ENCODE peak calls at places on chromosome 6, in six cellular contexts. One of them, this sample, is unnamed.

GRCh38 chr6:84263557-84263956 is 36.1 kb upstream of the CEP162 start:
- DNase-seq in C1 segment of cervical spinal cord: no peak
- DNase-seq in NCI-H1092 treated with DMSO at 0.1 percent for 48 hours: no peak
- DNase-seq in HFF-Myc: no peak
- DNase-seq in stimulated activated naive CD8-positive, alpha-beta T cell treated with anti-CD3 and anti-CD28 coated beads, Interleukin-15, Interleukin-2, amounts not matched to agents 100 U/mL and 50 U/mL, for 24 hours: no peak
- DNase-seq in H9: peak
- DNase-seq in this sample: no peak

GRCh38 chr6:132494954-132495353 is 18.0 kb downstream of the STX7 start:
- DNase-seq in C1 segment of cervical spinal cord: no peak
- DNase-seq in NCI-H1092 treated with DMSO at 0.1 percent for 48 hours: no peak
- DNase-seq in HFF-Myc: no peak
- DNase-seq in stimulated activated naive CD8-positive, alpha-beta T cell treated with anti-CD3 and anti-CD28 coated beads, Interleukin-15, Interleukin-2, amounts not matched to agents 100 U/mL and 50 U/mL, for 24 hours: no peak
- DNase-seq in H9: no peak
- DNase-seq in this sample: no peak

GRCh38 chr6:119096683-119097310 is 18.3 kb upstream of the FAM184A start:
- DNase-seq in C1 segment of cervical spinal cord: peak
- DNase-seq in NCI-H1092 treated with DMSO at 0.1 percent for 48 hours: no peak
- DNase-seq in HFF-Myc: no peak
- DNase-seq in stimulated activated naive CD8-positive, alpha-beta T cell treated with anti-CD3 and anti-CD28 coated beads, Interleukin-15, Interleukin-2, amounts not matched to agents 100 U/mL and 50 U/mL, for 24 hours: no peak
- DNase-seq in H9: no peak
- DNase-seq in this sample: no peak

GRCh38 chr6:25266425-25267135 is 12.6 kb upstream of the CARMIL1 start:
- DNase-seq in C1 segment of cervical spinal cord: no peak
- DNase-seq in NCI-H1092 treated with DMSO at 0.1 percent for 48 hours: no peak
- DNase-seq in HFF-Myc: no peak
- DNase-seq in stimulated activated naive CD8-positive, alpha-beta T cell treated with anti-CD3 and anti-CD28 coated beads, Interleukin-15, Interleukin-2, amounts not matched to agents 100 U/mL and 50 U/mL, for 24 hours: no peak
- DNase-seq in H9: no peak
- DNase-seq in this sample: no peak

GRCh38 chr6:32885698-32886286 is 31.8 kb downstream of the PSMB9 start:
- DNase-seq in C1 segment of cervical spinal cord: no peak
- DNase-seq in NCI-H1092 treated with DMSO at 0.1 percent for 48 hours: peak
- DNase-seq in HFF-Myc: peak
- DNase-seq in stimulated activated naive CD8-positive, alpha-beta T cell treated with anti-CD3 and anti-CD28 coated beads, Interleukin-15, Interleukin-2, amounts not matched to agents 100 U/mL and 50 U/mL, for 24 hours: no peak
- DNase-seq in H9: no peak
- DNase-seq in this sample: peak

GRCh38 chr6:30600576-30600975 is 16.5 kb downstream of the PPP1R10 start:
- DNase-seq in C1 segment of cervical spinal cord: no peak
- DNase-seq in NCI-H1092 treated with DMSO at 0.1 percent for 48 hours: no peak
- DNase-seq in HFF-Myc: no peak
- DNase-seq in stimulated activated naive CD8-positive, alpha-beta T cell treated with anti-CD3 and anti-CD28 coated beads, Interleukin-15, Interleukin-2, amounts not matched to agents 100 U/mL and 50 U/mL, for 24 hours: no peak
- DNase-seq in H9: no peak
- DNase-seq in this sample: no peak

GRCh38 chr6:44100088-44100550 is 27.1 kb downstream of the MRPL14 start:
- DNase-seq in C1 segment of cervical spinal cord: no peak
- DNase-seq in NCI-H1092 treated with DMSO at 0.1 percent for 48 hours: no peak
- DNase-seq in HFF-Myc: no peak
- DNase-seq in stimulated activated naive CD8-positive, alpha-beta T cell treated with anti-CD3 and anti-CD28 coated beads, Interleukin-15, Interleukin-2, amounts not matched to agents 100 U/mL and 50 U/mL, for 24 hours: peak
- DNase-seq in H9: no peak
- DNase-seq in this sample: no peak

GRCh38 chr6:133240511-133241087 is 558 bp upstream of the EYA4 start:
- DNase-seq in C1 segment of cervical spinal cord: peak
- DNase-seq in NCI-H1092 treated with DMSO at 0.1 percent for 48 hours: peak
- DNase-seq in HFF-Myc: no peak
- DNase-seq in stimulated activated naive CD8-positive, alpha-beta T cell treated with anti-CD3 and anti-CD28 coated beads, Interleukin-15, Interleukin-2, amounts not matched to agents 100 U/mL and 50 U/mL, for 24 hours: peak
- DNase-seq in H9: peak
- DNase-seq in this sample: no peak

GRCh38 chr6:40789143-40789764 is 202.1 kb upstream of the LRFN2 start:
- DNase-seq in C1 segment of cervical spinal cord: no peak
- DNase-seq in NCI-H1092 treated with DMSO at 0.1 percent for 48 hours: no peak
- DNase-seq in HFF-Myc: no peak
- DNase-seq in stimulated activated naive CD8-positive, alpha-beta T cell treated with anti-CD3 and anti-CD28 coated beads, Interleukin-15, Interleukin-2, amounts not matched to agents 100 U/mL and 50 U/mL, for 24 hours: peak
- DNase-seq in H9: no peak
- DNase-seq in this sample: no peak

GRCh38 chr6:99609839-99610489 is 3.3 kb downstream of the PRDM13 start:
- DNase-seq in C1 segment of cervical spinal cord: no peak
- DNase-seq in NCI-H1092 treated with DMSO at 0.1 percent for 48 hours: no peak
- DNase-seq in HFF-Myc: no peak
- DNase-seq in stimulated activated naive CD8-positive, alpha-beta T cell treated with anti-CD3 and anti-CD28 coated beads, Interleukin-15, Interleukin-2, amounts not matched to agents 100 U/mL and 50 U/mL, for 24 hours: no peak
- DNase-seq in H9: no peak
- DNase-seq in this sample: no peak

GRCh38 chr6:147285087-147285855 is 81.1 kb downstream of the STXBP5 start:
- DNase-seq in C1 segment of cervical spinal cord: no peak
- DNase-seq in NCI-H1092 treated with DMSO at 0.1 percent for 48 hours: peak
- DNase-seq in HFF-Myc: peak
- DNase-seq in stimulated activated naive CD8-positive, alpha-beta T cell treated with anti-CD3 and anti-CD28 coated beads, Interleukin-15, Interleukin-2, amounts not matched to agents 100 U/mL and 50 U/mL, for 24 hours: no peak
- DNase-seq in H9: no peak
- DNase-seq in this sample: no peak

GRCh38 chr6:122258843-122259242 is 140.6 kb upstream of the HSF2 start:
- DNase-seq in C1 segment of cervical spinal cord: no peak
- DNase-seq in NCI-H1092 treated with DMSO at 0.1 percent for 48 hours: no peak
- DNase-seq in HFF-Myc: no peak
- DNase-seq in stimulated activated naive CD8-positive, alpha-beta T cell treated with anti-CD3 and anti-CD28 coated beads, Interleukin-15, Interleukin-2, amounts not matched to agents 100 U/mL and 50 U/mL, for 24 hours: no peak
- DNase-seq in H9: no peak
- DNase-seq in this sample: no peak

GRCh38 chr6:126643352-126643751 is 303.4 kb downstream of the CENPW start:
- DNase-seq in C1 segment of cervical spinal cord: no peak
- DNase-seq in NCI-H1092 treated with DMSO at 0.1 percent for 48 hours: no peak
- DNase-seq in HFF-Myc: no peak
- DNase-seq in stimulated activated naive CD8-positive, alpha-beta T cell treated with anti-CD3 and anti-CD28 coated beads, Interleukin-15, Interleukin-2, amounts not matched to agents 100 U/mL and 50 U/mL, for 24 hours: no peak
- DNase-seq in H9: no peak
- DNase-seq in this sample: no peak

GRCh38 chr6:6930223-6930880 is 177.4 kb upstream of the RREB1 start:
- DNase-seq in C1 segment of cervical spinal cord: no peak
- DNase-seq in NCI-H1092 treated with DMSO at 0.1 percent for 48 hours: peak
- DNase-seq in HFF-Myc: no peak
- DNase-seq in stimulated activated naive CD8-positive, alpha-beta T cell treated with anti-CD3 and anti-CD28 coated beads, Interleukin-15, Interleukin-2, amounts not matched to agents 100 U/mL and 50 U/mL, for 24 hours: no peak
- DNase-seq in H9: no peak
- DNase-seq in this sample: no peak

GRCh38 chr6:26043389-26044139 is 43.7 kb upstream of the HFE start:
- DNase-seq in C1 segment of cervical spinal cord: peak
- DNase-seq in NCI-H1092 treated with DMSO at 0.1 percent for 48 hours: no peak
- DNase-seq in HFF-Myc: peak
- DNase-seq in stimulated activated naive CD8-positive, alpha-beta T cell treated with anti-CD3 and anti-CD28 coated beads, Interleukin-15, Interleukin-2, amounts not matched to agents 100 U/mL and 50 U/mL, for 24 hours: peak
- DNase-seq in H9: no peak
- DNase-seq in this sample: peak

GRCh38 chr6:31888281-31889258 is 8.9 kb downstream of the EHMT2 start:
- DNase-seq in C1 segment of cervical spinal cord: no peak
- DNase-seq in NCI-H1092 treated with DMSO at 0.1 percent for 48 hours: no peak
- DNase-seq in HFF-Myc: no peak
- DNase-seq in stimulated activated naive CD8-positive, alpha-beta T cell treated with anti-CD3 and anti-CD28 coated beads, Interleukin-15, Interleukin-2, amounts not matched to agents 100 U/mL and 50 U/mL, for 24 hours: peak
- DNase-seq in H9: peak
- DNase-seq in this sample: no peak

GRCh38 chr6:21596379-21597242 is 3.1 kb downstream of the SOX4 start:
- DNase-seq in C1 segment of cervical spinal cord: peak
- DNase-seq in NCI-H1092 treated with DMSO at 0.1 percent for 48 hours: peak
- DNase-seq in HFF-Myc: no peak
- DNase-seq in stimulated activated naive CD8-positive, alpha-beta T cell treated with anti-CD3 and anti-CD28 coated beads, Interleukin-15, Interleukin-2, amounts not matched to agents 100 U/mL and 50 U/mL, for 24 hours: peak
- DNase-seq in H9: peak
- DNase-seq in this sample: peak

GRCh38 chr6:15628499-15629131 is 34.2 kb downstream of the DTNBP1 start:
- DNase-seq in C1 segment of cervical spinal cord: no peak
- DNase-seq in NCI-H1092 treated with DMSO at 0.1 percent for 48 hours: no peak
- DNase-seq in HFF-Myc: peak
- DNase-seq in stimulated activated naive CD8-positive, alpha-beta T cell treated with anti-CD3 and anti-CD28 coated beads, Interleukin-15, Interleukin-2, amounts not matched to agents 100 U/mL and 50 U/mL, for 24 hours: peak
- DNase-seq in H9: no peak
- DNase-seq in this sample: no peak

GRCh38 chr6:151239603-151240035 is at the start of gene AKAP12:
- DNase-seq in C1 segment of cervical spinal cord: peak
- DNase-seq in NCI-H1092 treated with DMSO at 0.1 percent for 48 hours: no peak
- DNase-seq in HFF-Myc: no peak
- DNase-seq in stimulated activated naive CD8-positive, alpha-beta T cell treated with anti-CD3 and anti-CD28 coated beads, Interleukin-15, Interleukin-2, amounts not matched to agents 100 U/mL and 50 U/mL, for 24 hours: peak
- DNase-seq in H9: peak
- DNase-seq in this sample: peak

GRCh38 chr6:148566664-148567350 is 180.0 kb upstream of the UST start:
- DNase-seq in C1 segment of cervical spinal cord: no peak
- DNase-seq in NCI-H1092 treated with DMSO at 0.1 percent for 48 hours: no peak
- DNase-seq in HFF-Myc: no peak
- DNase-seq in stimulated activated naive CD8-positive, alpha-beta T cell treated with anti-CD3 and anti-CD28 coated beads, Interleukin-15, Interleukin-2, amounts not matched to agents 100 U/mL and 50 U/mL, for 24 hours: no peak
- DNase-seq in H9: no peak
- DNase-seq in this sample: no peak

GRCh38 chr6:73194744-73195143 is 30.6 kb downstream of the KHDC1L start:
- DNase-seq in C1 segment of cervical spinal cord: no peak
- DNase-seq in NCI-H1092 treated with DMSO at 0.1 percent for 48 hours: no peak
- DNase-seq in HFF-Myc: no peak
- DNase-seq in stimulated activated naive CD8-positive, alpha-beta T cell treated with anti-CD3 and anti-CD28 coated beads, Interleukin-15, Interleukin-2, amounts not matched to agents 100 U/mL and 50 U/mL, for 24 hours: no peak
- DNase-seq in H9: no peak
- DNase-seq in this sample: no peak

GRCh38 chr6:164022632-164023031 is 608.1 kb downstream of the QKI start:
- DNase-seq in C1 segment of cervical spinal cord: no peak
- DNase-seq in NCI-H1092 treated with DMSO at 0.1 percent for 48 hours: no peak
- DNase-seq in HFF-Myc: no peak
- DNase-seq in stimulated activated naive CD8-positive, alpha-beta T cell treated with anti-CD3 and anti-CD28 coated beads, Interleukin-15, Interleukin-2, amounts not matched to agents 100 U/mL and 50 U/mL, for 24 hours: no peak
- DNase-seq in H9: no peak
- DNase-seq in this sample: no peak

GRCh38 chr6:2440516-2440915 is 195.1 kb upstream of the GMDS start:
- DNase-seq in C1 segment of cervical spinal cord: no peak
- DNase-seq in NCI-H1092 treated with DMSO at 0.1 percent for 48 hours: no peak
- DNase-seq in HFF-Myc: no peak
- DNase-seq in stimulated activated naive CD8-positive, alpha-beta T cell treated with anti-CD3 and anti-CD28 coated beads, Interleukin-15, Interleukin-2, amounts not matched to agents 100 U/mL and 50 U/mL, for 24 hours: no peak
- DNase-seq in H9: no peak
- DNase-seq in this sample: no peak

GRCh38 chr6:4608361-4609115 is 167.7 kb upstream of the CDYL start:
- DNase-seq in C1 segment of cervical spinal cord: peak
- DNase-seq in NCI-H1092 treated with DMSO at 0.1 percent for 48 hours: peak
- DNase-seq in HFF-Myc: no peak
- DNase-seq in stimulated activated naive CD8-positive, alpha-beta T cell treated with anti-CD3 and anti-CD28 coated beads, Interleukin-15, Interleukin-2, amounts not matched to agents 100 U/mL and 50 U/mL, for 24 hours: no peak
- DNase-seq in H9: no peak
- DNase-seq in this sample: no peak

GRCh38 chr6:151482290-151482689 is 11.5 kb upstream of the CCDC170 start:
- DNase-seq in C1 segment of cervical spinal cord: no peak
- DNase-seq in NCI-H1092 treated with DMSO at 0.1 percent for 48 hours: no peak
- DNase-seq in HFF-Myc: no peak
- DNase-seq in stimulated activated naive CD8-positive, alpha-beta T cell treated with anti-CD3 and anti-CD28 coated beads, Interleukin-15, Interleukin-2, amounts not matched to agents 100 U/mL and 50 U/mL, for 24 hours: no peak
- DNase-seq in H9: no peak
- DNase-seq in this sample: no peak

GRCh38 chr6:105600342-105601293 is 197.7 kb upstream of the PREP start:
- DNase-seq in C1 segment of cervical spinal cord: no peak
- DNase-seq in NCI-H1092 treated with DMSO at 0.1 percent for 48 hours: no peak
- DNase-seq in HFF-Myc: no peak
- DNase-seq in stimulated activated naive CD8-positive, alpha-beta T cell treated with anti-CD3 and anti-CD28 coated beads, Interleukin-15, Interleukin-2, amounts not matched to agents 100 U/mL and 50 U/mL, for 24 hours: no peak
- DNase-seq in H9: no peak
- DNase-seq in this sample: no peak

GRCh38 chr6:43669050-43669921 is 18.3 kb downstream of the MRPS18A start:
- DNase-seq in C1 segment of cervical spinal cord: peak
- DNase-seq in NCI-H1092 treated with DMSO at 0.1 percent for 48 hours: no peak
- DNase-seq in HFF-Myc: no peak
- DNase-seq in stimulated activated naive CD8-positive, alpha-beta T cell treated with anti-CD3 and anti-CD28 coated beads, Interleukin-15, Interleukin-2, amounts not matched to agents 100 U/mL and 50 U/mL, for 24 hours: no peak
- DNase-seq in H9: peak
- DNase-seq in this sample: no peak

GRCh38 chr6:104014560-104014959 is 845.2 kb downstream of the HACE1 start:
- DNase-seq in C1 segment of cervical spinal cord: no peak
- DNase-seq in NCI-H1092 treated with DMSO at 0.1 percent for 48 hours: no peak
- DNase-seq in HFF-Myc: no peak
- DNase-seq in stimulated activated naive CD8-positive, alpha-beta T cell treated with anti-CD3 and anti-CD28 coated beads, Interleukin-15, Interleukin-2, amounts not matched to agents 100 U/mL and 50 U/mL, for 24 hours: no peak
- DNase-seq in H9: no peak
- DNase-seq in this sample: no peak

GRCh38 chr6:19771753-19772336 is 65.3 kb upstream of the ID4 start:
- DNase-seq in C1 segment of cervical spinal cord: no peak
- DNase-seq in NCI-H1092 treated with DMSO at 0.1 percent for 48 hours: no peak
- DNase-seq in HFF-Myc: no peak
- DNase-seq in stimulated activated naive CD8-positive, alpha-beta T cell treated with anti-CD3 and anti-CD28 coated beads, Interleukin-15, Interleukin-2, amounts not matched to agents 100 U/mL and 50 U/mL, for 24 hours: no peak
- DNase-seq in H9: no peak
- DNase-seq in this sample: no peak

GRCh38 chr6:157019115-157019628 is 242.0 kb downstream of the ARID1B start:
- DNase-seq in C1 segment of cervical spinal cord: peak
- DNase-seq in NCI-H1092 treated with DMSO at 0.1 percent for 48 hours: peak
- DNase-seq in HFF-Myc: no peak
- DNase-seq in stimulated activated naive CD8-positive, alpha-beta T cell treated with anti-CD3 and anti-CD28 coated beads, Interleukin-15, Interleukin-2, amounts not matched to agents 100 U/mL and 50 U/mL, for 24 hours: no peak
- DNase-seq in H9: peak
- DNase-seq in this sample: peak

GRCh38 chr6:10668126-10668917 is 26.1 kb downstream of the C6orf52 start:
- DNase-seq in C1 segment of cervical spinal cord: no peak
- DNase-seq in NCI-H1092 treated with DMSO at 0.1 percent for 48 hours: no peak
- DNase-seq in HFF-Myc: no peak
- DNase-seq in stimulated activated naive CD8-positive, alpha-beta T cell treated with anti-CD3 and anti-CD28 coated beads, Interleukin-15, Interleukin-2, amounts not matched to agents 100 U/mL and 50 U/mL, for 24 hours: no peak
- DNase-seq in H9: no peak
- DNase-seq in this sample: no peak

GRCh38 chr6:90301816-90302215 is 5.2 kb upstream of the BACH2 start:
- DNase-seq in C1 segment of cervical spinal cord: no peak
- DNase-seq in NCI-H1092 treated with DMSO at 0.1 percent for 48 hours: no peak
- DNase-seq in HFF-Myc: no peak
- DNase-seq in stimulated activated naive CD8-positive, alpha-beta T cell treated with anti-CD3 and anti-CD28 coated beads, Interleukin-15, Interleukin-2, amounts not matched to agents 100 U/mL and 50 U/mL, for 24 hours: no peak
- DNase-seq in H9: no peak
- DNase-seq in this sample: no peak

GRCh38 chr6:166026586-166027126 is 141.0 kb downstream of the TBXT start:
- DNase-seq in C1 segment of cervical spinal cord: no peak
- DNase-seq in NCI-H1092 treated with DMSO at 0.1 percent for 48 hours: no peak
- DNase-seq in HFF-Myc: no peak
- DNase-seq in stimulated activated naive CD8-positive, alpha-beta T cell treated with anti-CD3 and anti-CD28 coated beads, Interleukin-15, Interleukin-2, amounts not matched to agents 100 U/mL and 50 U/mL, for 24 hours: no peak
- DNase-seq in H9: no peak
- DNase-seq in this sample: no peak

GRCh38 chr6:14957355-14958059 is 288.4 kb upstream of the JARID2 start:
- DNase-seq in C1 segment of cervical spinal cord: no peak
- DNase-seq in NCI-H1092 treated with DMSO at 0.1 percent for 48 hours: no peak
- DNase-seq in HFF-Myc: no peak
- DNase-seq in stimulated activated naive CD8-positive, alpha-beta T cell treated with anti-CD3 and anti-CD28 coated beads, Interleukin-15, Interleukin-2, amounts not matched to agents 100 U/mL and 50 U/mL, for 24 hours: no peak
- DNase-seq in H9: no peak
- DNase-seq in this sample: no peak